ENCODE peak calls at places on chromosomes 4 and X, in ten cellular contexts. One of them, this sample, is unnamed.

GRCh38 chr4:109266891-109267290 is 35.6 kb downstream of the COL25A1 start:
- DNase-seq in Calu3: no peak
- DNase-seq in GM10248: no peak
- DNase-seq in GM20000: no peak
- DNase-seq in AG04449: no peak
- DNase-seq in right atrium auricular region: no peak
- DNase-seq in DND-41: no peak
- DNase-seq in foreskin fibroblast: no peak
- DNase-seq in astrocyte of the spinal cord: no peak
- DNase-seq in IMR-90: no peak
- DNase-seq in this sample: no peak

GRCh38 chr4:153465583-153465921 is 608 bp upstream of the TMEM131L start:
- DNase-seq in DND-41: peak
- DNase-seq in astrocyte of the spinal cord: peak
- DNase-seq in right atrium auricular region: peak
- DNase-seq in GM20000: peak
- DNase-seq in IMR-90: peak
- DNase-seq in GM10248: peak
- DNase-seq in foreskin fibroblast: peak
- DNase-seq in AG04449: no peak
- DNase-seq in Calu3: peak
- DNase-seq in this sample: peak

GRCh38 chr4:143156853-143157252 is 27.9 kb upstream of the USP38 start:
- DNase-seq in Calu3: no peak
- DNase-seq in foreskin fibroblast: no peak
- DNase-seq in DND-41: no peak
- DNase-seq in GM20000: no peak
- DNase-seq in astrocyte of the spinal cord: no peak
- DNase-seq in GM10248: no peak
- DNase-seq in IMR-90: no peak
- DNase-seq in AG04449: no peak
- DNase-seq in right atrium auricular region: no peak
- DNase-seq in this sample: no peak

GRCh38 chr4:179893967-179894590 is 2349.1 kb upstream of the TENM3 start:
- DNase-seq in AG04449: no peak
- DNase-seq in foreskin fibroblast: no peak
- DNase-seq in IMR-90: peak
- DNase-seq in GM10248: no peak
- DNase-seq in DND-41: no peak
- DNase-seq in right atrium auricular region: no peak
- DNase-seq in GM20000: no peak
- DNase-seq in Calu3: no peak
- DNase-seq in astrocyte of the spinal cord: no peak
- DNase-seq in this sample: no peak

GRCh38 chr4:73704314-73705055 is 35.9 kb upstream of the CXCL8 start:
- DNase-seq in GM10248: no peak
- DNase-seq in AG04449: peak
- DNase-seq in GM20000: no peak
- DNase-seq in IMR-90: peak
- DNase-seq in Calu3: peak
- DNase-seq in right atrium auricular region: peak
- DNase-seq in DND-41: no peak
- DNase-seq in foreskin fibroblast: peak
- DNase-seq in astrocyte of the spinal cord: peak
- DNase-seq in this sample: peak

GRCh38 chrX:107700317-107700774 is 72.0 kb downstream of the PRPS1 start:
- DNase-seq in GM20000: no peak
- DNase-seq in DND-41: no peak
- DNase-seq in foreskin fibroblast: peak
- DNase-seq in IMR-90: no peak
- DNase-seq in astrocyte of the spinal cord: peak
- DNase-seq in Calu3: no peak
- DNase-seq in GM10248: no peak
- DNase-seq in right atrium auricular region: no peak
- DNase-seq in AG04449: no peak
- DNase-seq in this sample: no peak

GRCh38 chrX:41781500-41781899 is 57.5 kb downstream of the GPR82 start:
- DNase-seq in astrocyte of the spinal cord: peak
- DNase-seq in foreskin fibroblast: peak
- DNase-seq in IMR-90: peak
- DNase-seq in GM10248: peak
- DNase-seq in Calu3: peak
- DNase-seq in AG04449: no peak
- DNase-seq in DND-41: no peak
- DNase-seq in right atrium auricular region: no peak
- DNase-seq in GM20000: peak
- DNase-seq in this sample: peak

GRCh38 chr4:77959566-77960338 is 97.1 kb downstream of the MRPL1 start:
- DNase-seq in AG04449: peak
- DNase-seq in DND-41: peak
- DNase-seq in right atrium auricular region: no peak
- DNase-seq in astrocyte of the spinal cord: peak
- DNase-seq in GM10248: peak
- DNase-seq in GM20000: peak
- DNase-seq in IMR-90: peak
- DNase-seq in foreskin fibroblast: peak
- DNase-seq in Calu3: peak
- DNase-seq in this sample: peak

GRCh38 chrX:132968282-132968681 is 9.9 kb upstream of the HS6ST2 start:
- DNase-seq in GM20000: no peak
- DNase-seq in GM10248: no peak
- DNase-seq in Calu3: no peak
- DNase-seq in DND-41: no peak
- DNase-seq in IMR-90: no peak
- DNase-seq in astrocyte of the spinal cord: no peak
- DNase-seq in AG04449: no peak
- DNase-seq in right atrium auricular region: no peak
- DNase-seq in foreskin fibroblast: no peak
- DNase-seq in this sample: no peak

GRCh38 chrX:42943051-42943450 is 165.1 kb upstream of the PPP1R2C start:
- DNase-seq in GM20000: no peak
- DNase-seq in DND-41: peak
- DNase-seq in right atrium auricular region: no peak
- DNase-seq in IMR-90: no peak
- DNase-seq in AG04449: no peak
- DNase-seq in foreskin fibroblast: no peak
- DNase-seq in GM10248: no peak
- DNase-seq in astrocyte of the spinal cord: no peak
- DNase-seq in Calu3: no peak
- DNase-seq in this sample: no peak

GRCh38 chr4:146398404-146398803 is 123.3 kb downstream of the SLC10A7 start:
- DNase-seq in right atrium auricular region: no peak
- DNase-seq in foreskin fibroblast: peak
- DNase-seq in DND-41: no peak
- DNase-seq in Calu3: no peak
- DNase-seq in GM10248: no peak
- DNase-seq in astrocyte of the spinal cord: no peak
- DNase-seq in AG04449: no peak
- DNase-seq in GM20000: no peak
- DNase-seq in IMR-90: no peak
- DNase-seq in this sample: no peak

GRCh38 chr4:84894621-84895020 is 71.9 kb downstream of the WDFY3 start:
- DNase-seq in right atrium auricular region: no peak
- DNase-seq in Calu3: peak
- DNase-seq in GM20000: no peak
- DNase-seq in foreskin fibroblast: no peak
- DNase-seq in DND-41: no peak
- DNase-seq in AG04449: no peak
- DNase-seq in GM10248: no peak
- DNase-seq in IMR-90: no peak
- DNase-seq in astrocyte of the spinal cord: no peak
- DNase-seq in this sample: no peak

GRCh38 chrX:23870041-23870440 is 37.7 kb downstream of the APOO start:
- DNase-seq in foreskin fibroblast: no peak
- DNase-seq in IMR-90: no peak
- DNase-seq in AG04449: no peak
- DNase-seq in right atrium auricular region: no peak
- DNase-seq in astrocyte of the spinal cord: no peak
- DNase-seq in GM10248: no peak
- DNase-seq in GM20000: no peak
- DNase-seq in Calu3: no peak
- DNase-seq in DND-41: no peak
- DNase-seq in this sample: no peak

GRCh38 chr4:166169111-166169510 is 296.1 kb downstream of the TLL1 start:
- DNase-seq in AG04449: no peak
- DNase-seq in right atrium auricular region: no peak
- DNase-seq in astrocyte of the spinal cord: no peak
- DNase-seq in foreskin fibroblast: peak
- DNase-seq in IMR-90: no peak
- DNase-seq in GM20000: peak
- DNase-seq in DND-41: no peak
- DNase-seq in Calu3: no peak
- DNase-seq in GM10248: no peak
- DNase-seq in this sample: peak
- TF ChIP-seq CTCF in AG04449: peak
- TF ChIP-seq CTCF in right atrium auricular region: no peak
- TF ChIP-seq CTCF in astrocyte of the spinal cord: peak
- TF ChIP-seq CTCF in foreskin fibroblast: peak
- TF ChIP-seq CTCF in IMR-90: no peak
- TF ChIP-seq CTCF in GM20000: no peak
- TF ChIP-seq CTCF in DND-41: peak
- TF ChIP-seq CTCF in Calu3: no peak
- TF ChIP-seq CTCF in GM10248: peak
- TF ChIP-seq CTCF in this sample: no peak

GRCh38 chrX:16278927-16279326 is 111.6 kb downstream of the MAGEB17 start:
- DNase-seq in GM20000: no peak
- DNase-seq in foreskin fibroblast: no peak
- DNase-seq in Calu3: no peak
- DNase-seq in IMR-90: no peak
- DNase-seq in AG04449: no peak
- DNase-seq in astrocyte of the spinal cord: no peak
- DNase-seq in DND-41: no peak
- DNase-seq in right atrium auricular region: no peak
- DNase-seq in GM10248: no peak
- DNase-seq in this sample: peak
- TF ChIP-seq CTCF in GM20000: no peak
- TF ChIP-seq CTCF in foreskin fibroblast: no peak
- TF ChIP-seq CTCF in Calu3: no peak
- TF ChIP-seq CTCF in IMR-90: no peak
- TF ChIP-seq CTCF in AG04449: no peak
- TF ChIP-seq CTCF in astrocyte of the spinal cord: no peak
- TF ChIP-seq CTCF in DND-41: peak
- TF ChIP-seq CTCF in right atrium auricular region: no peak
- TF ChIP-seq CTCF in GM10248: no peak
- TF ChIP-seq CTCF in this sample: no peak

DNA sequence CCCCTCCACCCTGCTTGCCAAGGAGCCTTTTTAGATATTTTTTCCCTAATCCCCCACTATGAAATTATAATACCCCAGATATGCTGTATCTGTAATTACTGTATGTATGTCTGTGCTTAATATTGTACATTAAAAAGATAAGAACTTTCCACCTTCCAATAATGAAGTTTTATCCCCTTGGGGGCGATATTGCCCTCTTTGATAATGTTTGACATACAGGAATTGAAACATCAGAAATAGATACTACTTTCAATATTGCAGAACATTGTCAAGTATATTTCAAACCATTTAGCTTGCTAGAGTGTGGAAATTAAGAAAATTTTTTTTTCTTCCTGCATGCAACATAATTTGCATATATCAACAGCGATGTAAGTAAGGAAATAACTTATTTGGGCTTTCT is 58.9 kb downstream of the NAF1 start:
- DNase-seq in AG04449: no peak
- DNase-seq in IMR-90: peak
- DNase-seq in GM20000: peak
- DNase-seq in DND-41: no peak
- DNase-seq in right atrium auricular region: no peak
- DNase-seq in GM10248: no peak
- DNase-seq in astrocyte of the spinal cord: peak
- DNase-seq in Calu3: peak
- DNase-seq in foreskin fibroblast: peak
- DNase-seq in this sample: no peak
- TF ChIP-seq CTCF in AG04449: no peak
- TF ChIP-seq CTCF in IMR-90: peak
- TF ChIP-seq CTCF in GM20000: no peak
- TF ChIP-seq CTCF in DND-41: no peak
- TF ChIP-seq CTCF in right atrium auricular region: no peak
- TF ChIP-seq CTCF in GM10248: peak
- TF ChIP-seq CTCF in astrocyte of the spinal cord: peak
- TF ChIP-seq CTCF in Calu3: no peak
- TF ChIP-seq CTCF in foreskin fibroblast: peak
- TF ChIP-seq CTCF in this sample: peak

GRCh38 chr4:157514711-157515110 is 294.2 kb downstream of the GRIA2 start:
- DNase-seq in DND-41: no peak
- DNase-seq in right atrium auricular region: no peak
- DNase-seq in GM20000: no peak
- DNase-seq in astrocyte of the spinal cord: no peak
- DNase-seq in GM10248: no peak
- DNase-seq in foreskin fibroblast: no peak
- DNase-seq in AG04449: no peak
- DNase-seq in Calu3: no peak
- DNase-seq in IMR-90: no peak
- DNase-seq in this sample: no peak
- TF ChIP-seq CTCF in DND-41: no peak
- TF ChIP-seq CTCF in right atrium auricular region: no peak
- TF ChIP-seq CTCF in GM20000: no peak
- TF ChIP-seq CTCF in astrocyte of the spinal cord: peak
- TF ChIP-seq CTCF in GM10248: no peak
- TF ChIP-seq CTCF in foreskin fibroblast: no peak
- TF ChIP-seq CTCF in AG04449: no peak
- TF ChIP-seq CTCF in Calu3: no peak
- TF ChIP-seq CTCF in IMR-90: no peak
- TF ChIP-seq CTCF in this sample: no peak

DNA sequence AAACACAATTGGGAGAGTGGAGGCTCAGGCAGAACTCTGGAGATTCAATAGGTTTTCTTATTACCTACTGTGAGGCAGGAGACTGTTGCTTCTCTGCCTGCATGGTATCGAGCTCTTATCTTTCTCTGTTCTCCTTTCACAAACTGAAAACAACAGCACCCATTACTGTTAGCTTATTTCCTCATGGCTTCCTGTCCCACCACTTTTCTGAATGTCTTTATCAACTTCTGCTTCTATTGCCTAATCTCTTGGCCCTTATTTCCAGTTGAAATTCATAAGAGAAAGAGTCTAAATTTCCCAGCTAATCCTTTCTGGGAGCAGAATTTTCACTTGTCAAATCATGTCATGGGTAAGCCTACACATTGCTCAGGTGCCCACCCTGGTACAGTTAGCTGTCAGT is 46.8 kb upstream of the NDST3 start:
- DNase-seq in astrocyte of the spinal cord: no peak
- DNase-seq in AG04449: no peak
- DNase-seq in GM10248: no peak
- DNase-seq in GM20000: no peak
- DNase-seq in foreskin fibroblast: no peak
- DNase-seq in IMR-90: no peak
- DNase-seq in right atrium auricular region: no peak
- DNase-seq in Calu3: no peak
- DNase-seq in DND-41: no peak
- DNase-seq in this sample: no peak
- TF ChIP-seq CTCF in astrocyte of the spinal cord: no peak
- TF ChIP-seq CTCF in AG04449: no peak
- TF ChIP-seq CTCF in GM10248: no peak
- TF ChIP-seq CTCF in GM20000: no peak
- TF ChIP-seq CTCF in foreskin fibroblast: no peak
- TF ChIP-seq CTCF in IMR-90: no peak
- TF ChIP-seq CTCF in right atrium auricular region: no peak
- TF ChIP-seq CTCF in Calu3: no peak
- TF ChIP-seq CTCF in DND-41: no peak
- TF ChIP-seq CTCF in this sample: no peak

GRCh38 chrX:106035064-106035463 is 3.5 kb downstream of the SERPINA7 start:
- DNase-seq in IMR-90: no peak
- DNase-seq in GM20000: no peak
- DNase-seq in DND-41: no peak
- DNase-seq in astrocyte of the spinal cord: no peak
- DNase-seq in foreskin fibroblast: no peak
- DNase-seq in AG04449: no peak
- DNase-seq in Calu3: no peak
- DNase-seq in right atrium auricular region: no peak
- DNase-seq in GM10248: no peak
- DNase-seq in this sample: no peak
- TF ChIP-seq CTCF in IMR-90: no peak
- TF ChIP-seq CTCF in GM20000: no peak
- TF ChIP-seq CTCF in DND-41: peak
- TF ChIP-seq CTCF in astrocyte of the spinal cord: peak
- TF ChIP-seq CTCF in foreskin fibroblast: no peak
- TF ChIP-seq CTCF in AG04449: no peak
- TF ChIP-seq CTCF in Calu3: no peak
- TF ChIP-seq CTCF in right atrium auricular region: no peak
- TF ChIP-seq CTCF in GM10248: no peak
- TF ChIP-seq CTCF in this sample: no peak